ENCODE peak calls at places on chromosomes 12 and 14, in five cellular contexts. L, E, U, K and Y are unnamed samples.

GRCh38 chr12:96500686-96501085 is 11.3 kb downstream of the CFAP54 start:
- DNase-seq in E (no peak), U (no peak), K (no peak), L (no peak), Y (no peak)

GRCh38 chr14:102821252-102821651 is 44.0 kb downstream of the TRAF3 start:
- DNase-seq in U (no peak), K (no peak), L (no peak), E (no peak), Y (no peak)

GRCh38 chr14:32702088-32702487 is 236.6 kb upstream of the NPAS3 start:
- DNase-seq in U (no peak), E (no peak), L (no peak), K (no peak), Y (no peak)

GRCh38 chr14:105091335-105092123 is 26.3 kb upstream of the GPR132 start:
- DNase-seq in U (no peak), L (no peak), K (peak), E (peak), Y (peak)

GRCh38 chr12:54301428-54302045 is 722 bp upstream of the NFE2 start:
- DNase-seq in K (no peak), L (no peak), U (no peak), E (no peak), Y (no peak)

GRCh38 chr14:95210699-95211098 is 53.4 kb upstream of the DICER1 start:
- DNase-seq in E (no peak), U (no peak), L (no peak), K (no peak), Y (no peak)

GRCh38 chr14:36976571-36977023 is 195.8 kb downstream of the SLC25A21 start:
- DNase-seq in U (peak), K (no peak), L (no peak), E (no peak), Y (no peak)

GRCh38 chr14:22319526-22320352 is 269.3 kb downstream of the DAD1 start:
- DNase-seq in U (peak), K (peak), L (no peak), E (no peak), Y (no peak)

DNA sequence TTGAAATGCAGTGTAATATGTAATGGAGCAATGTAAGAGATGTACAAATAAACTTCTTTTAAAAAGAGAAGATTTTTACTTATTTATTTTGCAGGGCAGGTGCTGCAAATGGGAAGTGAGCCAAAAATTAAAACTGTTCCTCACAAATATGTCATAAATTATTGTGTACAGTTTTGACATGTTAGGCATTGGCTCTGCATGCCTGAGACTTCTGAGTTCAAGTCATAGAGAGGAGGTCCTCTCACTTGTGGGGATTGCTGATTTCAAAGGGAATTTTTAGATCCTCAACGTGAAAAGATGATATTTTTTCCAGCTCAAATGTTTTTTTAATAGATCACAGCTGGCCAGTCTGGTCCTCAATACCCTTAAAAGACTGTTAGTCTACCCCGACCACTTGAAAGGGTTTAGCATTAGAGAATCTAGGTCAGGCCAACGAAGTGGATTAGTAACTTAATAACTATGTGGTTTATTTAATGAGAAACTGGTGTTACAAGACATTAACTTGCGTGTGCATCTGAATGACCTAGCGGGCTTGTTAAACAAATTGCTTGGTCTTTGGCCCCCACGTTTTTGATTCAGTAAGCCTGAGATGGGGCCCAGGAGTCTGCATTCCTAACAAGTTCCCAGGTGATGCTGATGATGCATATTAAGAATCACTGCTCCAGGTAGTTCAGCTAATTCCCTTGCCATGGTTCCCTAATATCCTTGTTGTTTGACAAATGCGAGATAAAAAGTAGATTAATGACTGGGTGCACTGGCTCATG is 30.9 kb upstream of the WDR89 start:
- DNase-seq in U (no peak), E (no peak), K (peak), L (no peak), Y (peak)
- TF ChIP-seq CTCF in U (no peak), E (no peak), K (no peak), L (no peak), Y (no peak)

GRCh38 chr14:55052259-55052930 is 948 bp downstream of the MAPK1IP1L start:
- DNase-seq in L (no peak), E (no peak), K (no peak), U (no peak), Y (no peak)
- H3K4me3 ChIP-seq in L (peak), E (peak), K (peak), U (peak), Y (peak)

GRCh38 chr12:51533799-51534198 is 57.2 kb upstream of the SCN8A start:
- DNase-seq in U (no peak), K (no peak), L (no peak), E (no peak), Y (no peak)
- TF ChIP-seq CTCF in U (peak), K (no peak), L (peak), E (no peak), Y (peak)

DNA sequence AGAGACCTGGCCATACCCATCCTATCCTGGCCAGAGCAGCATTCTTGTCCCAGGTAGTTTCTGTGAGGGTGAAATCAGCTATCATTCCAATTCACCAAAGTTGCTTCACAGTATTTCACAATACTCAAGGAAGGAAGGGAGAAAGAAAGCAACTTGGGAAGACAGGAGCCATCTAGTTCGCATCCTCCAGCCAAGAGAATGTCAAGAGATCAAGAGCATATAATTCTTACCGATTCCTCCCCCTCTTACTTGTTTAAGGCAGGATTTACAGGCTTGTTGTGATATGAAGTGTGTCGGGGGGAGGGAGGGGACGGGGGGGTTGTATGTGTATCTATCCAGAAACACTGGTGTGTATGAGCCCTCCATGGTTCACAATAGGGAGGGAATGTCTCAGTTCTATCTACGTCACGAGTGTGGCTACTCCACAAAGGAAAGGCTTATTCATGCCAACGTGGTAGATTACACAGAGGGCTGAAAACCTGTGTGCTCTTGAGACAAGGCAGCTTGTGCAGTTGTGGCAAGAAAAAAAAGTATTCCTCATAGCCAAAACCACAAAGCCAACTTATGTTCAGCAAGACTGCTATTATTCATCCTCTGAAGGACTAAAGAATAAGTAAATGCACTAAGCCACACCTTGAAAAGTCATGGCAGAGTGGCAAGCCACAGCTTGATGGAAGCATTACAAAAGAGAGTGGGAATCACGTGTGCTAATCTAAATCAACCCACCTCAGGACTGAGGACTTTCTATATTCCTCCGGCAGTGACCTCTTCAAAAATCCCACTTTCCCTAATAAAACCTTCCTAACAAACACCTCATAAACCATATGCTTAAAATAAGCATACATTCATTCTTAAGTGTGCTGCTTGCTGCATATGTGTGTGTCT is 35.0 kb downstream of the CORO1C start:
- DNase-seq in K (no peak), L (peak), U (peak), E (peak), Y (peak)
- H3K4me3 ChIP-seq in K (no peak), L (peak), U (peak), E (peak), Y (no peak)

GRCh38 chr12:89479982-89480381 is 44.6 kb downstream of the GALNT4 start:
- DNase-seq in E (no peak), L (no peak), K (no peak), U (no peak), Y (no peak)
- TF ChIP-seq CTCF in E (no peak), L (no peak), K (no peak), U (no peak), Y (no peak)

GRCh38 chr12:124904306-124905098 is 9.9 kb downstream of the UBC start:
- DNase-seq in U (peak), E (peak), L (no peak), K (peak), Y (no peak)
- H3K4me3 ChIP-seq in U (no peak), E (peak), L (no peak), K (no peak), Y (peak)

DNA sequence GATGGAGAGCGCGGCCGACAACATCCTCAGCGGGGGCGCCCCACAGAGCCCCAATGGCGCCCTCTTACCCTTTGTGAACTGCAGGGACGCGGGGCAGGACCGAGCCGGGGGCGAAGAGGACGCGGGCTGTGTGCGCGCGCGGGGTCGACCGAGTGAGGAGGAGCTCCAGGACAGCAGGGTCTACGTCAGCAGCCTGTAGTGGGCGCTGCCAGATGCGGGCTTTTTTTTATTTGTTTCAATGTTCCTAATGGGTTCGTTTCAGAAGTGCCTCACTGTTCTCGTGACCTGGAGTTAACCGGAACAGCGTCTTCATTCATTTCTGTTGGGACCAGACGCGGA is 103.8 kb upstream of the FKBP4 start:
- DNase-seq in K (peak), E (peak), L (no peak), U (no peak), Y (no peak)
- TF ChIP-seq CTCF in K (no peak), E (no peak), L (peak), U (no peak), Y (no peak)

GRCh38 chr12:49961993-49962764 is 507 bp downstream of the AQP5 start:
- DNase-seq in K (no peak), L (no peak), U (no peak), E (no peak), Y (no peak)

GRCh38 chr12:49962861-49963765 is 1.4 kb downstream of the AQP5 start:
- DNase-seq in K (peak), E (no peak), L (no peak), U (no peak), Y (no peak)

GRCh38 chr12:49959570-49960473 is 1.9 kb upstream of the AQP5 start:
- DNase-seq in L (no peak), U (no peak), E (no peak), K (peak), Y (no peak)

GRCh38 chr12:49961111-49961922 is at the start of gene AQP5:
- DNase-seq in E (no peak), U (no peak), L (no peak), K (no peak), Y (no peak)

GRCh38 chr12:49960474-49961110 is 1.1 kb upstream of the AQP5 start:
- DNase-seq in L (no peak), U (no peak), K (no peak), E (no peak), Y (no peak)
- H3K4me3 ChIP-seq in L (no peak), U (no peak), K (no peak), E (no peak), Y (no peak)

GRCh38 chr14:39582028-39582654 is 149.9 kb upstream of the FBXO33 start:
- DNase-seq in U (no peak), L (no peak), E (no peak), K (no peak), Y (no peak)

GRCh38 chr14:39576726-39577125 is 144.5 kb upstream of the FBXO33 start:
- DNase-seq in L (no peak), E (no peak), U (no peak), K (no peak), Y (no peak)

GRCh38 chr14:39576258-39576657 is 144.0 kb upstream of the FBXO33 start:
- DNase-seq in K (no peak), E (no peak), U (no peak), L (no peak), Y (no peak)

DNA sequence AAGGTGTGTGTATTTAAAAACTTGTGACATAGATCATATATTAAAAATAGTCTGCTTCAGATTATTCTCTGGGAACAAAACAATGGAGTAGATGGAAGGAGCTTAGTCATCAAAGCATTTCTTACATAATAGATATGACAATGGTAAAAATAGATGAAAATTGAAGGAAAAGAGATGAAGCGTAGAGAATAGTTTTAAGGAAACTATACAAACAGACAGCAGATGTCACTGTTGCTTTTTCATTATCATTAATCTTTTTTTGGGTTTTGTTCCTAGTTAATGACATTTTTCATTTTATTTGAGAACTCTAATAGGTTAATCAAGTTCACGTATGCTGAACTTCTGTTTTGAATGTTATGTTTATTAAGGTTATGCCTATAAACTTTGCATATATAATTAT is 149.2 kb upstream of the FBXO33 start:
- DNase-seq in L (no peak), K (no peak), U (no peak), E (no peak), Y (no peak)
- TF ChIP-seq CTCF in L (no peak), K (no peak), U (no peak), E (no peak), Y (no peak)

DNA sequence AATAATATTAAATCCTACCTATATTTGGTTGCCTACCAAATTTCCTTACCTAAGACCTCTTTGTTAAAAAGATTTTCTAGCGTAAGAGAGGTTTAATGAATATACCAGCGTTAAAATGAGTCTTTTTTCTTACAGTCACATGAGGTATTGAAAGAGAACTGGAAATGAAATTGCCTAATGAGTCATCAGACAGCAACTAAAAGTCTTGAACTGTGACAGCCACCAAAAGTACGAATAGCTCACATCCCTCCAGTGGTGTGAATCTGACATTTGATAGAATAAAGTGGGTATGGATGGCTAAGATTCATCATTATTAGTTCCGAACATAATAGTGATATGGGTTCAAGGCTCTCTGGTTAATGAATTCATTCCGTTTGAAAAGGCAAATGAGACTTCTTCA is 1297.3 kb downstream of the AACS start:
- DNase-seq in U (no peak), K (no peak), L (no peak), E (no peak), Y (no peak)
- H3K4me3 ChIP-seq in U (no peak), K (no peak), L (no peak), E (no peak), Y (no peak)